ENCODE peak calls at places on chromosomes 1 and 21, in ten cellular contexts. B, X, D, K, I, T, P, G, O and N are unnamed samples.
A peak's percentile ranks its signal among the peaks of the same experiment; 100 is the strongest.

GRCh38 chr1:161214374-161214773 is 721 bp upstream of the FCER1G start:
- DNase-seq in B (no peak), X (no peak), D (no peak), K (no peak), I (no peak), T (no peak), P (no peak), G (no peak), O (no peak), N (no peak)

GRCh38 chr1:93960641-93961147 is 51.5 kb upstream of the GCLM start:
- DNase-seq in B (peak; percentile 92), X (no peak), D (no peak), K (no peak), I (no peak), T (no peak), P (no peak), G (no peak), O (no peak), N (no peak)

GRCh38 chr1:7230121-7230895 is 445.1 kb downstream of the CAMTA1 start:
- DNase-seq in B (no peak), X (no peak), D (no peak), K (no peak), I (no peak), T (no peak), P (no peak), G (no peak), O (no peak), N (no peak)

GRCh38 chr1:107993920-107994319 is 28.9 kb upstream of the VAV3 start:
- DNase-seq in B (peak; percentile 32), X (no peak), D (no peak), K (no peak), I (no peak), T (no peak), P (no peak), G (no peak), O (no peak), N (no peak)

GRCh38 chr1:13702425-13703127 is 2.6 kb downstream of the PRDM2 start:
- DNase-seq in B (no peak), X (peak; percentile 35), D (no peak), K (no peak), I (no peak), T (no peak), P (no peak), G (no peak), O (no peak), N (no peak)

GRCh38 chr1:20574686-20575543 is 14.0 kb upstream of the CDA start:
- DNase-seq in B (peak; percentile 84), X (peak; percentile 34), D (peak; percentile 18), K (peak; percentile 88), I (peak; percentile 36), T (peak; percentile 91), P (peak; percentile 64), G (peak; percentile 87), O (peak; percentile 69), N (peak; percentile 80)

GRCh38 chr1:53691326-53691725 is 47.6 kb downstream of the GLIS1 start:
- DNase-seq in B (no peak), X (no peak), D (no peak), K (no peak), I (no peak), T (no peak), P (no peak), G (no peak), O (no peak), N (no peak)

GRCh38 chr1:7386226-7387052 is 384.7 kb upstream of the VAMP3 start:
- DNase-seq in B (no peak), X (no peak), D (peak; percentile 15), K (no peak), I (no peak), T (no peak), P (peak; percentile 18), G (no peak), O (no peak), N (no peak)

GRCh38 chr21:34690041-34690792 is 21.4 kb downstream of the CLIC6 start:
- DNase-seq in B (peak; percentile 73), X (no peak), D (no peak), K (no peak), I (no peak), T (no peak), P (peak; percentile 90), G (no peak), O (peak; percentile 95), N (no peak)

GRCh38 chr1:94887603-94888171 is 39.2 kb downstream of the CNN3 start:
- DNase-seq in B (no peak), X (no peak), D (no peak), K (no peak), I (no peak), T (no peak), P (no peak), G (no peak), O (no peak), N (no peak)

GRCh38 chr1:64955093-64956066 is 11.0 kb downstream of the JAK1 start:
- DNase-seq in B (no peak), X (no peak), D (no peak), K (no peak), I (no peak), T (no peak), P (no peak), G (peak; percentile 33), O (no peak), N (no peak)

GRCh38 chr1:2541619-2542246 is 11.7 kb upstream of the HES5 start:
- DNase-seq in B (no peak), X (no peak), D (no peak), K (no peak), I (no peak), T (no peak), P (no peak), G (peak; percentile 76), O (peak; percentile 49), N (no peak)

GRCh38 chr1:151568626-151569088 is 28.5 kb downstream of the TUFT1 start:
- DNase-seq in B (peak; percentile 80), X (no peak), D (no peak), K (no peak), I (no peak), T (no peak), P (no peak), G (no peak), O (no peak), N (no peak)

GRCh38 chr1:109509176-109510134 is at the start of gene AMIGO1:
- DNase-seq in B (peak; percentile 49), X (peak; percentile 39), D (no peak), K (peak; percentile 72), I (peak; percentile 58), T (peak; percentile 78), P (peak; percentile 59), G (peak; percentile 71), O (peak; percentile 24), N (no peak)

GRCh38 chr1:62325076-62325475 is 5.8 kb upstream of the KANK4 start:
- DNase-seq in B (peak; percentile 97), X (no peak), D (peak; percentile 38), K (peak; percentile 92), I (no peak), T (no peak), P (no peak), G (no peak), O (no peak), N (no peak)